ENCODE peak calls at places on chromosomes 3 and 15, in ten cellular contexts. One of them, this sample, is unnamed.

GRCh38 chr3:187238239-187238638 is 41.0 kb downstream of the RTP1 start:
- DNase-seq in activated gamma-delta T cell treated with anti-CD3 and anti-CD28 coated beads, Interleukin-2, amount 50 U/mL, for 16 hours: no peak
- DNase-seq in lower leg skin: no peak
- DNase-seq in iPS-NIHi11: no peak
- DNase-seq in astrocyte: no peak
- DNase-seq in hepatic stellate cell: no peak
- DNase-seq in retina: no peak
- DNase-seq in Karpas-422: no peak
- DNase-seq in stimulated activated CD8-positive, alpha-beta memory T cell treated with anti-CD3 and anti-CD28 coated beads, Interleukin-7, amount 100 ng/mL, for 1 hour: no peak
- DNase-seq in GM19239: no peak
- DNase-seq in this sample: no peak

GRCh38 chr3:150371741-150372254 is 36.3 kb upstream of the TSC22D2 start:
- DNase-seq in activated gamma-delta T cell treated with anti-CD3 and anti-CD28 coated beads, Interleukin-2, amount 50 U/mL, for 16 hours: no peak
- DNase-seq in Karpas-422: no peak
- DNase-seq in GM19239: no peak
- DNase-seq in retina: peak
- DNase-seq in astrocyte: peak
- DNase-seq in hepatic stellate cell: peak
- DNase-seq in iPS-NIHi11: peak
- DNase-seq in lower leg skin: peak
- DNase-seq in stimulated activated CD8-positive, alpha-beta memory T cell treated with anti-CD3 and anti-CD28 coated beads, Interleukin-7, amount 100 ng/mL, for 1 hour: no peak
- DNase-seq in this sample: peak

GRCh38 chr3:73572371-73572770 is 52.4 kb downstream of the PDZRN3 start:
- DNase-seq in iPS-NIHi11: no peak
- DNase-seq in astrocyte: peak
- DNase-seq in lower leg skin: no peak
- DNase-seq in stimulated activated CD8-positive, alpha-beta memory T cell treated with anti-CD3 and anti-CD28 coated beads, Interleukin-7, amount 100 ng/mL, for 1 hour: no peak
- DNase-seq in Karpas-422: no peak
- DNase-seq in retina: peak
- DNase-seq in GM19239: no peak
- DNase-seq in hepatic stellate cell: no peak
- DNase-seq in activated gamma-delta T cell treated with anti-CD3 and anti-CD28 coated beads, Interleukin-2, amount 50 U/mL, for 16 hours: no peak
- DNase-seq in this sample: no peak

GRCh38 chr3:71875461-71875947 is 90.6 kb upstream of the PROK2 start:
- DNase-seq in retina: peak
- DNase-seq in hepatic stellate cell: peak
- DNase-seq in Karpas-422: peak
- DNase-seq in stimulated activated CD8-positive, alpha-beta memory T cell treated with anti-CD3 and anti-CD28 coated beads, Interleukin-7, amount 100 ng/mL, for 1 hour: peak
- DNase-seq in GM19239: peak
- DNase-seq in activated gamma-delta T cell treated with anti-CD3 and anti-CD28 coated beads, Interleukin-2, amount 50 U/mL, for 16 hours: peak
- DNase-seq in iPS-NIHi11: peak
- DNase-seq in lower leg skin: peak
- DNase-seq in astrocyte: peak
- DNase-seq in this sample: peak

GRCh38 chr3:43094851-43095250 is 11.0 kb downstream of the POMGNT2 start:
- DNase-seq in iPS-NIHi11: no peak
- DNase-seq in astrocyte: no peak
- DNase-seq in Karpas-422: peak
- DNase-seq in GM19239: no peak
- DNase-seq in stimulated activated CD8-positive, alpha-beta memory T cell treated with anti-CD3 and anti-CD28 coated beads, Interleukin-7, amount 100 ng/mL, for 1 hour: no peak
- DNase-seq in activated gamma-delta T cell treated with anti-CD3 and anti-CD28 coated beads, Interleukin-2, amount 50 U/mL, for 16 hours: no peak
- DNase-seq in retina: no peak
- DNase-seq in hepatic stellate cell: no peak
- DNase-seq in lower leg skin: no peak
- DNase-seq in this sample: no peak

GRCh38 chr3:12154151-12154550 is 4.6 kb downstream of the TIMP4 start:
- DNase-seq in GM19239: no peak
- DNase-seq in astrocyte: peak
- DNase-seq in Karpas-422: no peak
- DNase-seq in lower leg skin: no peak
- DNase-seq in activated gamma-delta T cell treated with anti-CD3 and anti-CD28 coated beads, Interleukin-2, amount 50 U/mL, for 16 hours: no peak
- DNase-seq in stimulated activated CD8-positive, alpha-beta memory T cell treated with anti-CD3 and anti-CD28 coated beads, Interleukin-7, amount 100 ng/mL, for 1 hour: no peak
- DNase-seq in iPS-NIHi11: no peak
- DNase-seq in retina: no peak
- DNase-seq in hepatic stellate cell: no peak
- DNase-seq in this sample: no peak

GRCh38 chr15:101535170-101535902 is 45.8 kb upstream of the PCSK6 start:
- DNase-seq in retina: no peak
- DNase-seq in lower leg skin: no peak
- DNase-seq in astrocyte: no peak
- DNase-seq in GM19239: no peak
- DNase-seq in activated gamma-delta T cell treated with anti-CD3 and anti-CD28 coated beads, Interleukin-2, amount 50 U/mL, for 16 hours: no peak
- DNase-seq in hepatic stellate cell: no peak
- DNase-seq in iPS-NIHi11: no peak
- DNase-seq in Karpas-422: no peak
- DNase-seq in stimulated activated CD8-positive, alpha-beta memory T cell treated with anti-CD3 and anti-CD28 coated beads, Interleukin-7, amount 100 ng/mL, for 1 hour: no peak
- DNase-seq in this sample: no peak

GRCh38 chr15:57235186-57235585 is 141.1 kb upstream of the CGNL1 start:
- DNase-seq in activated gamma-delta T cell treated with anti-CD3 and anti-CD28 coated beads, Interleukin-2, amount 50 U/mL, for 16 hours: no peak
- DNase-seq in stimulated activated CD8-positive, alpha-beta memory T cell treated with anti-CD3 and anti-CD28 coated beads, Interleukin-7, amount 100 ng/mL, for 1 hour: no peak
- DNase-seq in lower leg skin: no peak
- DNase-seq in iPS-NIHi11: no peak
- DNase-seq in hepatic stellate cell: no peak
- DNase-seq in astrocyte: no peak
- DNase-seq in GM19239: no peak
- DNase-seq in Karpas-422: peak
- DNase-seq in retina: no peak
- DNase-seq in this sample: no peak

This sample was measured in OCI-M1.